ENCODE peak calls at places on chromosomes 5 and 9, in five cellular contexts. E, Z, Y, L and T are unnamed samples.

GRCh38 chr5:4348919-4349318 is 753.3 kb downstream of the IRX1 start:
- DNase-seq in E (no peak), Z (no peak), Y (no peak), L (no peak), T (no peak)

GRCh38 chr9:136688274-136689107 is 1.2 kb upstream of the AGPAT2 start:
- DNase-seq in E (no peak), Z (no peak), Y (no peak), L (no peak), T (no peak)

GRCh38 chr9:82022121-82022520 is 33.5 kb downstream of the SPATA31D1 start:
- DNase-seq in E (no peak), Z (no peak), Y (no peak), L (no peak), T (no peak)

GRCh38 chr9:1274334-1274733 is 224.2 kb downstream of the DMRT2 start:
- DNase-seq in E (no peak), Z (no peak), Y (no peak), L (no peak), T (no peak)

GRCh38 chr5:68147659-68148058 is 67.9 kb upstream of the PIK3R1 start:
- DNase-seq in E (no peak), Z (no peak), Y (no peak), L (no peak), T (no peak)

GRCh38 chr5:56918054-56918453 is 8.7 kb downstream of the SETD9 start:
- DNase-seq in E (no peak), Z (no peak), Y (peak; percentile 33), L (peak; percentile 34), T (no peak)

GRCh38 chr5:176743136-176743827 is 67.1 kb upstream of the UNC5A start:
- DNase-seq in E (no peak), Z (no peak), Y (peak; percentile 55), L (peak; percentile 30), T (peak; percentile 59)

GRCh38 chr5:39440964-39441363 is 16.2 kb upstream of the DAB2 start:
- DNase-seq in E (no peak), Z (no peak), Y (no peak), L (no peak), T (no peak)

GRCh38 chr9:131394464-131395026 is 659 bp downstream of the PRRC2B start:
- DNase-seq in E (peak; percentile 54), Z (no peak), Y (no peak), L (peak; percentile 77), T (peak; percentile 91)

GRCh38 chr5:113434889-113435288 is at the start of gene TSSK1B:
- DNase-seq in E (no peak), Z (no peak), Y (no peak), L (no peak), T (no peak)

GRCh38 chr9:114364123-114364522 is 23.7 kb downstream of the AKNA start:
- DNase-seq in E (no peak), Z (no peak), Y (no peak), L (no peak), T (peak; percentile 84)

GRCh38 chr5:158843305-158843704 is 256.4 kb downstream of the EBF1 start:
- DNase-seq in E (no peak), Z (no peak), Y (no peak), L (no peak), T (no peak)

GRCh38 chr5:173765030-173765644 is 123.0 kb upstream of the CPEB4 start:
- DNase-seq in E (no peak), Z (no peak), Y (no peak), L (no peak), T (peak; percentile 29)

GRCh38 chr5:59380350-59380951 is 513.1 kb downstream of the PDE4D start:
- DNase-seq in E (peak; percentile 92), Z (no peak), Y (no peak), L (peak; percentile 73), T (no peak)

GRCh38 chr5:66596791-66597757 is 881 bp downstream of the MAST4 start:
- DNase-seq in E (peak; percentile 31), Z (peak; percentile 39), Y (peak; percentile 65), L (peak; percentile 44), T (peak; percentile 71)

GRCh38 chr9:31248156-31248555 is 1136.3 kb upstream of the ACO1 start:
- DNase-seq in E (no peak), Z (no peak), Y (no peak), L (no peak), T (no peak)

GRCh38 chr9:5945112-5945511 is 54.4 kb downstream of the MLANA start:
- DNase-seq in E (no peak), Z (no peak), Y (no peak), L (no peak), T (no peak)

GRCh38 chr5:132182366-132183040 is 45.1 kb downstream of the P4HA2 start:
- DNase-seq in E (no peak), Z (no peak), Y (no peak), L (no peak), T (no peak)

GRCh38 chr9:37967681-37968080 is 63.8 kb upstream of the SLC25A51 start:
- DNase-seq in E (no peak), Z (no peak), Y (no peak), L (no peak), T (no peak)

GRCh38 chr5:159216454-159216853 is 7.1 kb upstream of the RNF145 start:
- DNase-seq in E (no peak), Z (no peak), Y (no peak), L (no peak), T (no peak)

GRCh38 chr5:67400752-67401151 is 204.2 kb upstream of the CD180 start:
- DNase-seq in E (no peak), Z (no peak), Y (no peak), L (no peak), T (no peak)

GRCh38 chr9:104682642-104683041 is 11.7 kb upstream of the OR13D1 start:
- DNase-seq in E (peak; percentile 76), Z (peak; percentile 38), Y (no peak), L (peak; percentile 61), T (no peak)

GRCh38 chr5:177984565-177985166 is 11.4 kb downstream of the PROP1 start:
- DNase-seq in E (no peak), Z (no peak), Y (no peak), L (no peak), T (peak; percentile 73)

GRCh38 chr5:177982072-177982727 is 13.8 kb downstream of the PROP1 start:
- DNase-seq in E (no peak), Z (no peak), Y (peak; percentile 87), L (no peak), T (no peak)

GRCh38 chr5:177981296-177982071 is 14.6 kb downstream of the PROP1 start:
- DNase-seq in E (no peak), Z (no peak), Y (no peak), L (no peak), T (no peak)

GRCh38 chr5:177983763-177984564 is 12.1 kb downstream of the PROP1 start:
- DNase-seq in E (no peak), Z (no peak), Y (no peak), L (no peak), T (no peak)

GRCh38 chr5:177982956-177983355 is 13.1 kb downstream of the PROP1 start:
- DNase-seq in E (no peak), Z (no peak), Y (no peak), L (no peak), T (peak; percentile 80)
- H3K27me3 ChIP-seq in E (peaks cover 44% of the 10 kb centered on the region), Z (peaks cover 6% of the 10 kb centered on the region), Y (no peaks in the 10 kb centered on the region), L (no peaks in the 10 kb centered on the region), T (peaks cover 44% of the 10 kb centered on the region)

DNA sequence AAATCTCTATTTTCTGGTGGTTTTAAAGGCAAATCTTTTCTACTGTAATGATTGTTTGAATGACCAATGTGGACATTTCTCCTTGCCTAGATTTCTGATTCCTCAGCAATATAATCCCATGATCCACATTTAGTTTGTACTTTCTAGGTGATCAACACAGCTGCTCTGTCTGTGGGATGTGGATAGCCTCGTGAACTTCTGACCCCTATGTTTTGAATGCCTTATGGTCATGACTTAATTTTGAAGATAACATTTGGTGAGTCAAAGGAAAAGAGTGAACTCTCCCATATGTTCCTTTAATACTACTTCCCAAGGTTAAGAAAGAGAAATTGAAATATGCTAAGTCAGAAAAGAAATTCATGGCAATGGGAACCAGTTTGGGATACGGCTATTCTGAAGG is 147.5 kb downstream of the CAVIN4 start:
- DNase-seq in E (no peak), Z (no peak), Y (no peak), L (no peak), T (no peak)
- H3K4me2 ChIP-seq in E (no peak overlapping the region), Z (no peak overlapping the region), Y (no peak overlapping the region), L (no peak overlapping the region), T (no peak overlapping the region)

DNA sequence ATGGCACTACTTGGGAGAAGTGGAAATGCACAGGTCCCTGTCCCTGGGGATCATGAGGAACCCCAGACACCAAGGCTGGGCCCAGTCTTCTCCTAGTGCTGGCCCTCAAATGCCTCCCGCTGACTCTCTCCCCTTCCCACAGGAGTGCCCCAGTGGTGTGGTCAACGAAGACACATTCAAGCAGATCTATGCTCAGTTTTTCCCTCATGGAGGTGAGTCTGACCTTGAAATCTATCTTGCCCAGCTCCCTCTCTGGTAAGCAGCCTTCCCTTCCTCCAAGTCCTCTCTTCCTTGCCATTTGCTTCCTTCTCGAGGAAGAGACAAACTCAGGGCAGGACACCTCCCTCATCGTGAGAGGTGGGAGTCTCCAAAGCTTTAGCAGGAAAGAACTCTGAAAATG is 63.3 kb upstream of the GABRP start:
- DNase-seq in E (no peak), Z (no peak), Y (no peak), L (no peak), T (no peak)
- H3K27me3 ChIP-seq in E (no peaks in the 10 kb centered on the region), Z (peaks cover 2% of the 10 kb centered on the region), Y (no peaks in the 10 kb centered on the region), L (no peaks in the 10 kb centered on the region), T (peaks cover 5% of the 10 kb centered on the region)

DNA sequence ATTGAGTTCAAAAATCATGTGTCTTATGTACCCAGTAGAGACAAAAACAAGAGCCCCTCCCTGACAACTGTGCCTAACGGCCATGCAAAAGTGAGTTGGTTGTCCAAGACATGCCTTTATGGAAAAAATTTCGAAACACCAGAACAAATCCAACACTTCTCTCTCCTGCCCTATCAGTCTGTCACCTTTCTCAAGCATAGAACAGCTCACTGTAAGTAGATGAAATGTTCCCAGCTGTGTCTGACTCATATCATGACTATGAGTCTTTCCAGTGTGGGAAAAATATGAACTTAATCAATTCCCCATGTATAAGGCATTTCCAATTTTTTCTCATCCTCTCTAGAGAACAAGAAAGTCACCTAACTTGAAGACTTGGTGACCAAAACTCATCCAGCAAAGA is 191.5 kb upstream of the NREP start:
- DNase-seq in E (no peak), Z (no peak), Y (no peak), L (no peak), T (no peak)
- H3K4me2 ChIP-seq in E (no peak overlapping the region), Z (no peak overlapping the region), Y (no peak overlapping the region), L (no peak overlapping the region), T (peak overlapping the region; percentile 1)

GRCh38 chr5:3341446-3342240 is 254.0 kb upstream of the IRX1 start:
- DNase-seq in E (no peak), Z (no peak), Y (no peak), L (no peak), T (no peak)
- H3K27me3 ChIP-seq in E (no peaks in the 10 kb centered on the region), Z (no peaks in the 10 kb centered on the region), Y (no peaks in the 10 kb centered on the region), L (no peaks in the 10 kb centered on the region), T (no peaks in the 10 kb centered on the region)

GRCh38 chr5:142901476-142902187 is 131.5 kb downstream of the ARHGAP26 start:
- DNase-seq in E (no peak), Z (no peak), Y (no peak), L (no peak), T (no peak)
- H3K4me2 ChIP-seq in E (no peak overlapping the region), Z (no peak overlapping the region), Y (no peak overlapping the region), L (peak overlapping the region; percentile 29), T (no peak overlapping the region)